ENCODE peak calls at places on chromosomes 5 and 9, in nine cellular contexts. R is stimulated activated CD8-positive, alpha-beta memory T cell treated with anti-CD3 and anti-CD28 coated beads, Interleukin-4, amount 100 ng/mL, for 24 hours; X is Kasumi-1; G is activated T-cell treated with anti-CD3 and anti-CD28 coated beads for 1 hour; I is NCI-H2081; A is HEK293T; S is H9; K is GM10248; Y is endodermal cell. C is an unnamed sample.

GRCh38 chr5:79069488-79070001 is at the start of the genes BHMT2 and DMGDH:
- DNase-seq in X (no peak), K (no peak), Y (no peak), R (no peak), A (no peak), G (no peak), I (peak), S (peak), C (peak)

GRCh38 chr9:131020388-131020787 is 11.4 kb downstream of the LAMC3 start:
- DNase-seq in A (no peak), G (no peak), K (no peak), R (no peak), I (no peak), S (no peak), X (no peak), Y (no peak), C (no peak)

GRCh38 chr5:114146398-114146797 is 215.5 kb upstream of the KCNN2 start:
- DNase-seq in A (no peak), X (no peak), G (no peak), K (no peak), Y (no peak), I (no peak), R (no peak), S (no peak), C (no peak)

GRCh38 chr5:148949871-148950863 is 112.7 kb downstream of the SH3TC2 start:
- DNase-seq in Y (peak), S (no peak), I (peak), G (no peak), A (no peak), K (no peak), R (no peak), X (no peak), C (no peak)

GRCh38 chr9:134323741-134324358 is 2.4 kb upstream of the RXRA start:
- DNase-seq in G (no peak), K (no peak), S (no peak), X (no peak), I (no peak), A (no peak), R (no peak), Y (peak), C (no peak)

GRCh38 chr9:115144706-115145105 is 26.7 kb upstream of the TNC start:
- DNase-seq in X (no peak), S (no peak), Y (no peak), A (no peak), I (no peak), K (no peak), R (no peak), G (no peak), C (no peak)

GRCh38 chr5:132369012-132369470 is 469 bp upstream of the SLC22A5 start:
- DNase-seq in G (no peak), S (no peak), I (no peak), K (no peak), R (no peak), A (no peak), Y (no peak), X (peak), C (no peak)

GRCh38 chr9:108934323-108934885 is at the start of gene ABITRAM:
- DNase-seq in K (peak), A (peak), I (peak), R (peak), S (peak), G (peak), X (peak), Y (peak), C (peak)

GRCh38 chr9:92735907-92736600 is 28.6 kb downstream of the BICD2 start:
- DNase-seq in S (no peak), R (no peak), I (no peak), X (no peak), K (no peak), Y (peak), A (no peak), G (no peak), C (no peak)

GRCh38 chr5:111997308-111998159 is 240.5 kb upstream of the NREP start:
- DNase-seq in I (no peak), G (no peak), S (no peak), R (no peak), Y (no peak), X (peak), A (no peak), K (no peak), C (no peak)

GRCh38 chr5:165573445-165573844 is 2068.0 kb downstream of the MAT2B start:
- DNase-seq in K (no peak), G (no peak), I (no peak), A (no peak), S (no peak), X (no peak), Y (no peak), R (no peak), C (no peak)

GRCh38 chr5:90264930-90265857 is 144.4 kb downstream of the CETN3 start:
- DNase-seq in X (peak), K (peak), A (peak), S (peak), R (peak), I (peak), G (peak), Y (peak), C (no peak)

GRCh38 chr9:76206821-76207220 is 187.4 kb downstream of the RFK start:
- DNase-seq in R (no peak), Y (peak), G (no peak), S (no peak), A (no peak), I (no peak), X (no peak), K (no peak), C (no peak)

GRCh38 chr9:76880210-76880609 is 25.7 kb downstream of the PRUNE2 start:
- DNase-seq in Y (no peak), S (no peak), K (no peak), A (no peak), X (no peak), R (no peak), G (no peak), I (no peak), C (no peak)

GRCh38 chr5:157217289-157218024 is 36.8 kb downstream of the ITK start:
- DNase-seq in G (no peak), K (no peak), R (no peak), Y (no peak), S (no peak), A (no peak), I (no peak), X (no peak), C (no peak)

GRCh38 chr9:107999011-107999410 is 509.4 kb upstream of the KLF4 start:
- DNase-seq in I (no peak), R (no peak), K (no peak), S (peak), X (no peak), G (no peak), A (no peak), Y (peak), C (no peak)

GRCh38 chr5:142110046-142110531 is 1.5 kb downstream of the NDFIP1 start:
- DNase-seq in R (no peak), A (no peak), K (peak), G (no peak), S (no peak), I (peak), X (peak), Y (no peak), C (peak)

GRCh38 chr9:134707031-134707680 is 65.6 kb downstream of the COL5A1 start:
- DNase-seq in I (peak), R (no peak), G (no peak), A (peak), S (no peak), K (no peak), Y (no peak), X (no peak), C (no peak)

GRCh38 chr5:142192799-142193428 is 84.3 kb downstream of the NDFIP1 start:
- DNase-seq in Y (no peak), X (no peak), S (no peak), A (no peak), G (no peak), R (no peak), I (no peak), K (no peak), C (no peak)

GRCh38 chr5:172886974-172887491 is 53.0 kb downstream of the ERGIC1 start:
- DNase-seq in X (no peak), A (no peak), R (no peak), S (no peak), K (no peak), G (no peak), I (no peak), Y (no peak), C (no peak)

GRCh38 chr5:126043684-126044083 is 379.5 kb upstream of the GRAMD2B start:
- DNase-seq in A (no peak), S (no peak), I (peak), K (no peak), G (no peak), R (no peak), Y (no peak), X (no peak), C (no peak)

GRCh38 chr5:169350759-169351240 is 49.9 kb upstream of the SLIT3 start:
- DNase-seq in I (no peak), A (no peak), S (no peak), R (no peak), X (no peak), G (no peak), Y (no peak), K (no peak), C (no peak)

GRCh38 chr5:179781846-179782245 is 11.9 kb upstream of the LTC4S start:
- DNase-seq in A (no peak), Y (no peak), I (no peak), S (no peak), K (no peak), G (no peak), R (no peak), X (no peak), C (no peak)

GRCh38 chr9:22052376-22052945 is 43.4 kb upstream of the CDKN2B start:
- DNase-seq in R (peak), I (peak), K (no peak), G (no peak), A (no peak), S (no peak), Y (no peak), X (no peak), C (no peak)

GRCh38 chr5:131634666-131634995 is 398 bp downstream of the RAPGEF6 start:
- DNase-seq in A (peak), Y (peak), G (peak), I (peak), S (peak), X (peak), K (peak), R (peak), C (peak)

GRCh38 chr5:170752257-170753215 is 31.0 kb upstream of the GABRP start:
- DNase-seq in A (no peak), G (no peak), Y (peak), I (peak), S (peak), X (no peak), R (no peak), K (no peak), C (no peak)

GRCh38 chr5:143241892-143242291 is 161.6 kb downstream of the NR3C1 start:
- DNase-seq in K (no peak), S (no peak), G (no peak), I (no peak), Y (no peak), X (no peak), R (no peak), A (no peak), C (no peak)

GRCh38 chr9:113912816-113913215 is 36.7 kb downstream of the ZNF618 start:
- DNase-seq in G (no peak), I (no peak), X (no peak), S (no peak), A (no peak), Y (no peak), K (no peak), R (no peak), C (no peak)